ENCODE peak calls at places on chromosomes 11 and 22, in six cellular contexts. L is psoas muscle, H is dorsolateral prefrontal cortex, M is GM13976, E is RWPE1, Q is OCI-LY7. O is an unnamed sample.

GRCh38 chr11:77140231-77140959 is 12.3 kb downstream of the MYO7A start:
- DNase-seq in M (no peak), H (no peak), Q (no peak), E (no peak), L (peak), O (no peak)

GRCh38 chr11:67628710-67629385 is 889 bp downstream of the NUDT8 start:
- DNase-seq in M (no peak), L (no peak), H (no peak), E (no peak), Q (no peak), O (no peak)

GRCh38 chr11:93858376-93858775 is 8.0 kb upstream of the VSTM5 start:
- DNase-seq in E (no peak), M (no peak), Q (no peak), L (no peak), H (no peak), O (no peak)

GRCh38 chr11:71203681-71204080 is 48.7 kb downstream of the SHANK2 start:
- DNase-seq in H (no peak), E (no peak), Q (no peak), L (no peak), M (no peak), O (no peak)

GRCh38 chr11:8721740-8722139 is 39.1 kb downstream of the RPL27A start:
- DNase-seq in L (no peak), E (no peak), M (no peak), H (no peak), Q (no peak), O (no peak)

GRCh38 chr11:66421492-66422205 is 814 bp downstream of the NPAS4 start:
- DNase-seq in H (peak), Q (peak), E (peak), L (peak), M (peak), O (peak)

GRCh38 chr11:56714206-56714605 is 15.3 kb downstream of the OR9G1 start:
- DNase-seq in E (no peak), M (no peak), H (no peak), L (no peak), Q (no peak), O (no peak)

GRCh38 chr11:43823316-43823715 is 57.3 kb upstream of the ALKBH3 start:
- DNase-seq in Q (no peak), M (no peak), L (no peak), H (no peak), E (no peak), O (no peak)

GRCh38 chr11:80593981-80594380 is 1153.2 kb upstream of the TENM4 start:
- DNase-seq in Q (no peak), H (peak), L (no peak), M (no peak), E (peak), O (no peak)

GRCh38 chr11:3221408-3222002 is 2.9 kb upstream of the MRGPRG start:
- DNase-seq in H (no peak), M (no peak), E (no peak), Q (no peak), L (no peak), O (no peak)

GRCh38 chr11:66856496-66857233 is at the start of gene LRFN4:
- DNase-seq in H (peak), E (peak), L (no peak), M (peak), Q (peak), O (peak)

DNA sequence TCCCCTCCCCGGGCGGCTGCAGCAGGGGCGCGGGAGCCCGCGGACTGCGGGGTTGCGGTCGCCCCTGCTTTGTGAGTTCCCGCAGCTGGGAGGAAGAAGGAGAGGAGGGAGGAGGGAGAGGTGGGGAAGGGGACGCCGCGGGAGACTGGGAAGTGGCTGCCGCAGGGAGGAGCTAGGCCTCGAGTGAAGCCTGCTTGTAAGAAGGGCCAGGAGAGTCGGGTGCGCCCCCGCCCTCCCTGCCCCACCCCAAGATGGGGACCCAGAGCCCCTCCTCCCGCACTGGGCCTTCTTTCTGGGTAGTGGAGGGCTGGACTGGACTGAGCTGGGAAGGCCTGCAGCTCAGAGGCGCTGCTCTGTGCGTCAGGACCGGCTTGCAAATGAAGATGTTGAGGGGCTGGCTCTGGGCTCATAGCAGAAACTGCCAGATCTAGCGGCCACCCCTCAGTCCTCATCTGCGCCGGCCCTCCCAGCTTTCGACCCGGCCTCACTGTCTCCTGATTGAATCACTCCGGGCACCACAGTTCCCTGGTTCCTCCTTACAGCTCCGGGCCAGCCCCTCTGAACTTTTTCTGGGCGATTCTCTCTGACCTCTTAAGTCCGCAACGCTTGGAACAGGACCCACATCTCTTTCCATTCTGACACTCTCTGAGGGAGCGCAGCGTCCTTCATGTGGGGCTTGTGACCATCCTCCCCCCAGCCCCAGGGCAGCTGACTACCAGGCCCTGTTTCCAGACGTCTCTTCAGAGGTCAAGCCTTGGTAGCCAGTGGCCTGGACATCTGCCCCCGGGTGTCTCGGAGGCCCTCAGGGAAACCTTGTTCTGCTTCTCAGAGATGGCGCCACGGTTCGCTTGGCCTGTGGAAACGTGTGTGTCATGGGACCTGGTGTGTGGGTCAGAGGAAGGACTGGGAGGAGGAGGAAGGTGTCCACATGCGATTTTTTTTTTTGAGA is 21.9 kb downstream of the SERPINH1 start:
- DNase-seq in M (peak), L (peak), E (no peak), Q (no peak), H (peak), O (no peak)
- TF ChIP-seq CTCF in M (no peak), L (no peak), E (no peak), Q (no peak), H (no peak), O (no peak)

DNA sequence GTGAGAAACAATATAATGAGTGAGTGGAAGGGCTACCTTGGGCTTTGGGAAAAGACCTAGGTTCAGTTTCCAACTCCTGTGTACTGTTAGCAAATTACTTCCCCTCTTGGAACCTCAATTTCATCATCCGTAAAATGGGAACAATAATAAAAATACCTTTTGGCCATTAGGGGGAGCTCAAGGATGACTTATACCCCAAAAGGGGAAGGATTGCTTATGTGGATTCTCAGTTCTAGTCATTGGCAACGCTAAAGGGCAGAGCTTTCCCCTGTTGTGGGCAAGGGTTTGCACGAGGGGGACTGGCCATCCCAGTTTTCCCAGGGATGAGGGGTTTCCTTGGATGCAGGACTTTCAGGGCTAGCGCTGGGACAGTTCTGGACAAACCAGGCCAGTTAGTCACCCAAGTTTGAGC is 3.1 kb upstream of the COMMD9 start:
- DNase-seq in E (peak), Q (peak), M (peak), H (no peak), L (no peak), O (no peak)
- TF ChIP-seq CTCF in E (no peak), Q (peak), M (peak), H (peak), L (peak), O (peak)

DNA sequence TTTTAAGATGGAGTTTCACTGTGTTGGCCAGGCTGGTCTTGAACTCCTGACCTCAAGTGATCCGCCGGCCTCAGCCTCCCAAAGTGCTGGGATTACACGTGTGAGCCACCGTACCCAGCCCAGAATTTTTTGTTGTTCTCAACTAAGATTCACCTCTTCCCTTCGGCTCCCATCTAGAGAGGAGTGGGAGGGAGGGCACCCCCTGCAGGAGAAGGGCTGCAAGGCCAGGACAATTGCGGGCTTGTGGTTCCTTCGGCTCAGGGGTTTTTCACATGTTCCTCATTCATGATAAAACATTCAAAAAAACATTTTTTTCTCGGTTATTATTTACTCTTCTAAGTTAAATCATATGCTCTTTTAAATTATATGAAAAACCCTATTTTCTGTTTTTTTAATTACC is 201.1 kb upstream of the LRRC4C start:
- DNase-seq in Q (no peak), M (no peak), L (no peak), E (no peak), H (no peak), O (no peak)
- TF ChIP-seq CTCF in Q (no peak), M (no peak), L (no peak), E (no peak), H (no peak), O (no peak)

DNA sequence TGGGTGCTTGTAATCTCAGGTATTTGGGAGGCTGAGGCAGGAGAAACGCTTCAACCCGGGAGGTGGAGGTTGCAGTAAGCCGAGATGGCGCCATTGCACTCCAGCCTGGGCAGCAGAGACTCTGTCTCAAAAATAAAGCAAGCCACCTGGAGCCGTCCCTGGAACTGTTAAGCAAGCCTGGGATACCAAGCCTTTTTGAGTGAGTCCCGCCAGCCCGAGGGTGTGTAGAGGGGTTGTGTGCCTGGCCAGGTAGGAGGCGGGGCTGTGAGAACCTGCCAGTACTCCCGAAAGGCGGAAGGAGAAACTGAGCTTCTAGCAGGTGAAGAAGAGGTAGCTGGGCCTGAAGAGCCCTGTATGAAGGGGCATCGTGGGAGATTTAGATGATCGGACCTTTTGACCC is 52.4 kb downstream of the TRIOBP start:
- DNase-seq in E (no peak), Q (no peak), M (no peak), H (no peak), L (no peak), O (no peak)
- TF ChIP-seq CTCF in E (no peak), Q (peak), M (no peak), H (no peak), L (no peak), O (no peak)

GRCh38 chr22:21819183-21819770 is 48.2 kb downstream of the MAPK1 start:
- DNase-seq in Q (no peak), H (no peak), M (no peak), E (no peak), L (no peak), O (no peak)
- TF ChIP-seq CTCF in Q (no peak), H (no peak), M (no peak), E (no peak), L (no peak), O (no peak)

GRCh38 chr22:50292643-50293440 is 14.6 kb downstream of the PLXNB2 start:
- DNase-seq in H (no peak), L (no peak), E (no peak), M (no peak), Q (peak), O (no peak)

GRCh38 chr22:50296658-50297490 is 10.6 kb downstream of the PLXNB2 start:
- DNase-seq in L (no peak), Q (no peak), H (no peak), M (no peak), E (no peak), O (no peak)

GRCh38 chr22:50289942-50290630 is 17.4 kb downstream of the PLXNB2 start:
- DNase-seq in L (no peak), H (no peak), Q (no peak), E (no peak), M (no peak), O (no peak)

GRCh38 chr22:50294319-50294656 is 13.2 kb downstream of the PLXNB2 start:
- DNase-seq in H (no peak), L (no peak), Q (no peak), E (no peak), M (no peak), O (no peak)

DNA sequence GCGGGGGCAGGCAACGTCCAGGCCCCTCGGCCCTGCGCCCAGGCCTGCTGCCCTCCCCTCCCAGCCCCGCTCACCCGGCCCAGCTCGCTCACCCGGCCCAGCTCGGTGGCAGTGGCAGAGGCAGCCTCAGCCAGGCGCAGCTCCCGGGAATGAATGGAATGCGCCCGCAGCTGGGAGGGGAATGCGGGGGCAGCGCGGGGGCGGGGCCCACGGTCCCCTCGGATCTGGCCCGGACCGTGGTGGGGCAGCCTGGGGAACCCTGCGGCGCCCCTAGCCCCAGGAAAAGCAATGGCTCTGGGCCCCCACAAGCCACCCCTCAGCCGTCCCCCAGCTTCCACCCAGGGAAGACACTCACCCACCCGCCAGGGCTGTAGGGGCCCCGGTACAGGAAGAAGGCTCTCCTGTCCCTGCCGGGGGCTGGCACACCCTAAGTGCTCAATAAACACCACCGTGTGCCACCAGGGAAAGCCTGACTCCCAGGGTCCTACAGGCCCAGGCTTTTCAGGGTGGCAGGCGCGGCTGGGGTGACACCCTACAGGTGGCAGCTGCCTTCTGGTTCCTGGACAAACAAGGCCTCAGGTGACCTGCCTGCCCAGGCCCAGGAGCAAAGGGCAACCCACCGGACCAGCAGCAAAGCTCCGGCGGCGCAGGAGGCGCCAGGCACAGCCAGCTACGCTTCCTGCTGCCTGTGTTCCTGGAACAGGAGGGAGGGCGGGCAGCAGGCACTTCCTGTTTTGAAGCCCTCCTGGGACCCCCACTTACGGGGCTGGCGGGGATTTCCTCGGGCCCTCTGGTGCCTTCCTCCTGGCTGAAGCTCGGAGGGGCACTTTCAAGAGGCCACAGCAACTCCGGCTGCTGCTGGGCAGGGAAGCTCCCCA is 13.8 kb downstream of the PLXNB2 start:
- DNase-seq in E (no peak), Q (peak), M (no peak), L (peak), H (no peak), O (no peak)
- TF ChIP-seq CTCF in E (no peak), Q (no peak), M (no peak), L (no peak), H (no peak), O (no peak)

GRCh38 chr11:118436639-118437045 is 350 bp downstream of the KMT2A start:
- DNase-seq in L (no peak), E (peak), M (no peak), H (no peak), Q (peak), O (no peak)

GRCh38 chr11:118434553-118435232 is 1.6 kb upstream of the KMT2A start:
- DNase-seq in L (peak), H (peak), E (peak), Q (peak), M (peak), O (no peak)

GRCh38 chr11:118435233-118435892 is 929 bp upstream of the KMT2A start:
- DNase-seq in Q (peak), E (peak), L (peak), M (peak), H (peak), O (peak)

GRCh38 chr11:118437046-118437735 is 899 bp downstream of the KMT2A start:
- DNase-seq in H (no peak), L (peak), Q (peak), M (peak), E (peak), O (no peak)

GRCh38 chr11:118435893-118436624 is at the start of gene KMT2A:
- DNase-seq in Q (peak), M (peak), H (peak), E (peak), L (peak), O (peak)
- TF ChIP-seq CTCF in Q (no peak), M (peak), H (peak), E (no peak), L (no peak), O (no peak)

GRCh38 chr11:108222686-108223448 is at the start of gene ATM:
- DNase-seq in E (peak), H (peak), Q (peak), L (peak), M (peak), O (peak)
- TF ChIP-seq CTCF in E (peak), H (peak), Q (peak), L (peak), M (peak), O (peak)

GRCh38 chr22:39316440-39317083 is 2.9 kb downstream of the RPL3 start:
- DNase-seq in L (peak), Q (peak), H (peak), E (peak), M (peak), O (peak)

GRCh38 chr22:39312410-39312809 is 7.0 kb downstream of the RPL3 start:
- DNase-seq in E (no peak), Q (no peak), M (no peak), L (no peak), H (no peak), O (no peak)

GRCh38 chr22:39315389-39315788 is 4.0 kb downstream of the RPL3 start:
- DNase-seq in H (no peak), M (no peak), E (no peak), L (no peak), Q (no peak), O (no peak)

GRCh38 chr22:39313258-39314001 is 6.0 kb downstream of the RPL3 start:
- DNase-seq in Q (no peak), L (no peak), H (peak), M (no peak), E (no peak), O (no peak)

DNA sequence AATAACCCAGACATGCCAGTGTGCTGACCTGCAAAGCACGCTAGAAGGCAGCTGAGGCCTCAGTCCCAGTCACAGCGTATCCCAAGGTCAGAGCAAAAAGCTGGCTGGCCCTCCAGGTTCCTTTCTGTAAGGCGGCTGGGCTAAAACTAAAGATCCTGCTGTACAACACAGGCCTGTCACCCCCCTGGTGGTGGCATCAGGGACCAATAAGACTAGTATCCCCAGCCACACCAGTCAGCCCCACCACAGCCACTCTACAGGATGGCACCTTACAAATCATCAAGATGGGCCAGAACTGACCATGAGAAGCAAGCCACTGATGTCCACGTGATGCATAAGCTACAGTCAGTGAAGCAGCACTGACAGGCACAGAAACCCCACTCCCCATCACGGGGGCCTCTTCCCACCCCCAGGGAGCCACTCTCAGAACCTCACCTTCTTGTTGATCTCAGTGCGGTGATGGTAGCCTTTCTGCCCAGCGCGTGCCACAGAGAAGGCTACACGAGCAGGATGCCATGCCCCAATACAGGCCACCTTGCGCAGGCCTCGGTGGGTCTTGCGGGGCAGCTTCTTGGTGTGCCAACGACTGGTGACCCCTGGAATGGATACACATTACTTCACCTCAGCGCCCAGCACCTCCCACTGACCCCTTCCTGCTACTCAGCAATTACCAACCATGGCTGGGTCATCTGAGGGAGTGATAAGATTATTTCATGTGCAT is 5.0 kb downstream of the RPL3 start:
- DNase-seq in L (no peak), M (no peak), H (no peak), E (no peak), Q (no peak), O (no peak)
- TF ChIP-seq CTCF in L (peak), M (no peak), H (peak), E (no peak), Q (peak), O (no peak)

GRCh38 chr11:86205415-86206268 is 38.9 kb upstream of the EED start:
- DNase-seq in H (peak), L (no peak), M (no peak), E (no peak), Q (peak), O (no peak)
- TF ChIP-seq CTCF in H (no peak), L (no peak), M (no peak), E (no peak), Q (no peak), O (no peak)

O was measured in CD8-positive, alpha-beta T cell.